ENCODE peak calls at places on chromosomes 3 and 15, in six cellular contexts. H is spleen; V is CD8-positive, alpha-beta T cell; E is right lobe of liver; L is GM13976; X is type B pancreatic cell. Y is an unnamed sample.

GRCh38 chr3:94225176-94225742 is 162.4 kb downstream of the NSUN3 start:
- DNase-seq in H (no peak), X (no peak), L (no peak), E (no peak), V (no peak), Y (no peak)

GRCh38 chr3:122055215-122055614 is at the start of gene CD86:
- DNase-seq in E (no peak), L (peak), H (no peak), V (no peak), X (no peak), Y (no peak)

GRCh38 chr3:120673116-120673515 is 8.9 kb downstream of the HGD start:
- DNase-seq in V (no peak), X (no peak), L (no peak), H (no peak), E (no peak), Y (no peak)

GRCh38 chr3:28853830-28854229 is 427.0 kb upstream of the RBMS3 start:
- DNase-seq in V (no peak), X (no peak), H (no peak), L (no peak), E (no peak), Y (no peak)

GRCh38 chr15:77974098-77974414 is 103.5 kb downstream of the TBC1D2B start:
- DNase-seq in V (no peak), H (peak), X (peak), L (peak), E (no peak), Y (no peak)

GRCh38 chr15:28992996-28993719 is 107.4 kb downstream of the APBA2 start:
- DNase-seq in L (no peak), X (no peak), V (no peak), H (no peak), E (no peak), Y (no peak)

GRCh38 chr3:141110322-141110721 is 59.2 kb downstream of the SPSB4 start:
- DNase-seq in L (no peak), H (no peak), V (no peak), E (no peak), X (no peak), Y (no peak)

GRCh38 chr15:80999623-81000036 is 1.1 kb upstream of the TLNRD1 start:
- DNase-seq in E (no peak), V (peak), X (no peak), L (peak), H (peak), Y (no peak)

GRCh38 chr15:31752363-31752762 is 278.0 kb upstream of the CHRNA7 start:
- DNase-seq in L (no peak), H (no peak), V (no peak), E (no peak), X (no peak), Y (no peak)

GRCh38 chr15:31477851-31478250 is 151.2 kb downstream of the KLF13 start:
- DNase-seq in H (peak), L (no peak), E (no peak), X (no peak), V (no peak), Y (no peak)

GRCh38 chr15:41493205-41493901 is at the start of gene ITPKA:
- DNase-seq in X (peak), H (peak), E (peak), L (peak), V (peak), Y (no peak)

GRCh38 chr15:91821458-91821857 is 32.0 kb upstream of the SLCO3A1 start:
- DNase-seq in V (no peak), H (no peak), E (no peak), X (no peak), L (no peak), Y (no peak)

GRCh38 chr15:88089019-88089603 is 167.4 kb downstream of the NTRK3 start:
- DNase-seq in X (no peak), L (no peak), H (no peak), E (no peak), V (no peak), Y (no peak)

GRCh38 chr3:12559520-12559919 is 2.6 kb downstream of the MKRN2 start:
- DNase-seq in H (no peak), L (no peak), E (no peak), V (no peak), X (no peak), Y (no peak)

GRCh38 chr3:12558706-12559105 is 1.8 kb downstream of the MKRN2 start:
- DNase-seq in E (no peak), L (no peak), H (no peak), V (no peak), X (no peak), Y (no peak)

GRCh38 chr3:12556723-12557471 is at the start of gene MKRN2:
- DNase-seq in H (peak), V (peak), L (peak), X (peak), E (peak), Y (peak)

GRCh38 chr3:12556243-12556722 is 604 bp upstream of the MKRN2 start:
- DNase-seq in V (no peak), E (no peak), X (no peak), L (no peak), H (no peak), Y (no peak)

DNA sequence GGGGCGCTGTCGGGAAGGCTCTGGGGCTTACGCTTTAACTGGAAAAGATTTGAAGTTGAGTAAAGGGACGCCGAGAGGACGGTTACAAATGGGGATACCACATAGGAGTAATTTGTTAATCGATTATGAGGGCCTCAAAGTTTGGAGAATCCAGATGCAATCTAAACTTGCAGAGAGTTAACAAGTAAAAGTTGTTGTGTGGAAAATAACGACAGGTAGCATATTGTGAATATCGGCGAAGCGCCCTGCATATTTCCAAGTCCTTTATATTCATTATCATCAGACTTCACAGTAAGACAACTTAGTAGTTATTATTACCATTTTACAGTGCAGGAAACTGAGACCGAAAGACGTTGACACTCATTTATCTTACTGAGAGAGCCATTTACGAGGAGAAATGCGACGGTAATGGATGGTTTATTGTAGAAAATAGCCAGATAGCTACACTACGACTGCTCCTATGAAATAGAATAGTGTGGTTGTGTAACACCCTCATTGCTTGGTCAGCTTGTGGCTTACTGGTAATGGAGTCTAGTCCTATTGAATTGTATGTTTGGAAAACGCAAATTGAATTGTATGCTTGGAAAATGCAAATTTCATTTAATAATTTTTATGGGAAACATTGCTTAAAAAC is 702 bp downstream of the MKRN2 start:
- DNase-seq in L (no peak), V (no peak), X (no peak), H (no peak), E (no peak), Y (no peak)
- TF ChIP-seq CTCF in L (no peak), V (no peak), X (no peak), H (no peak), E (no peak), Y (no peak)

GRCh38 chr15:74240002-74240568 is 4.0 kb downstream of the CCDC33 start:
- DNase-seq in H (peak), V (no peak), L (no peak), E (peak), X (no peak), Y (no peak)
- TF ChIP-seq CTCF in H (peak), V (no peak), L (no peak), E (peak), X (no peak), Y (peak)

DNA sequence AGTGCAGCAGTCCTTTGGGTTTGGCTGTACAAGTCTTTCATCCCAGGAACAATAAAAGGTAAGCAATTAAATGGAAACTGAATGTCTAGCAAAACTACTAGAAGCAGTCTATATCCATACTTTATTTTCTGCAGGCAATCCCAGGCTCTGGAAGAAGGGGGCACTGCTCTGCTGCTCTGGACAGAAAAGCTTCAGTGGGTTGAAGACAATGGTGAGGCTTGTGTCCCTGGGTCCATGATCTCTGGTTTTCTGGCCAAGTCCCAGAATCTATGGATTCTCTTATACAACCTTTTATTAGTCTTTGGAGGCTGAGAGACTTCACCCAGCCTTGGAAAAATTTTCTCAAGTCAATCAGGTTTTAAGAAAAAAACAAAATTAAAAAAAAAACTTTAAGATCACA is 35.6 kb downstream of the SCAP start:
- DNase-seq in H (no peak), E (no peak), L (no peak), V (no peak), X (no peak), Y (no peak)
- TF ChIP-seq CTCF in H (no peak), E (no peak), L (no peak), V (no peak), X (no peak), Y (peak)

DNA sequence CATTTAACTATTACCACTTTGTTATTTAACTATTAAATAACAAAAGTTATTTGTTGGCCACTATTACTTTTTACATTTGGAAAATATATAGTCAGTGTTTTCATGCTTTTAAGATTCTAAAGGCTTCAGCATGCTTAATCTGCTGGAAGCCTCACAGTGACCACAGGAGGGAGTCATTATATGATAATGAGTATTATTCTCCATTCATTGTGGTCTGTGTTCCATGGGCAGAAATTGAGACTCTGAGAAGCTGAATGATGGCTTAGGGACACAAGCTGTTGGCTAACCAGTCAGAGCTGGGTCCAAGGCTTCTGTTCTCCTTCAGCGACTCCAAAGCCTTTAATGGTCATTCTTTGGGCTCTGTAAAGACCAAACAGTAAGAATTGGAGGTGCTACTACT is 64.7 kb downstream of the BFSP2 start:
- DNase-seq in H (no peak), L (no peak), V (no peak), X (no peak), E (no peak), Y (no peak)
- TF ChIP-seq CTCF in H (no peak), L (peak), V (no peak), X (peak), E (no peak), Y (peak)

DNA sequence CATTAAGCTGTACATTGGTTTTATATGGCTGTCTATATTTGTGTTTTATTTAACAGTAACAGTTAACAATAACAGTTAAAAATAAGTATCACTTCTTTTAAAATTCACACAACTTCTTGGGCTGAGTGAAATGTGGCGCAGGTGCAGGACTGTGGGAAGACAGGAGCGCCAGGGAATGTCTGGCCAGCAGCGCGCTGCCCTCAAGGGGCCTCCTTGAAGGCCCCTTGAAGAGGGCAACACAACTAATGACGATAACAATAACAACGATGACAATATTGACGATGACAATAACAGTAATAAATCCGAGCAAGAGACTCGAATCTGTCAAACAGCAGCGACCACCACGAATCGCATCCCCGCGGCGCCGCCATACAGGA is 411 bp upstream of the PPP2R3A start:
- DNase-seq in V (no peak), H (no peak), E (no peak), L (no peak), X (no peak), Y (no peak)
- TF ChIP-seq CTCF in V (no peak), H (no peak), E (no peak), L (no peak), X (no peak), Y (no peak)

GRCh38 chr3:173785004-173785403 is 387.5 kb downstream of the NLGN1 start:
- DNase-seq in V (no peak), L (no peak), X (no peak), H (no peak), E (no peak), Y (no peak)
- TF ChIP-seq CTCF in V (no peak), L (no peak), X (no peak), H (no peak), E (no peak), Y (no peak)